ENCODE peak calls at places on chromosome 21, in nine cellular contexts. R is cardiac septum, T is A549, C is EH, D is left cardiac atrium, K is ELR, H is HL-60, N is GM23248, L is RWPE1. I is an unnamed sample.

GRCh38 chr21:14742119-14742518 is 196.0 kb upstream of the SAMSN1 start:
- DNase-seq in R (no peak), T (no peak), C (no peak), D (no peak), K (no peak), H (no peak), N (no peak), L (no peak), I (no peak)

GRCh38 chr21:35257413-35257812 is 208.3 kb upstream of the RUNX1 start:
- DNase-seq in R (no peak), T (peak; percentile 13), C (peak; percentile 94), D (peak; percentile 77), K (peak; percentile 92), H (no peak), N (peak; percentile 89), L (peak; percentile 69), I (peak; percentile 81)

GRCh38 chr21:16644690-16645089 is 868.2 kb upstream of the CXADR start:
- DNase-seq in R (no peak), T (no peak), C (no peak), D (no peak), K (peak; percentile 2), H (no peak), N (peak; percentile 72), L (no peak), I (no peak)

GRCh38 chr21:15124731-15125130 is 59.9 kb upstream of the NRIP1 start:
- DNase-seq in R (no peak), T (no peak), C (no peak), D (no peak), K (no peak), H (no peak), N (no peak), L (no peak), I (no peak)

GRCh38 chr21:29586696-29587095 is 288.0 kb downstream of the BACH1 start:
- DNase-seq in R (no peak), T (no peak), C (peak; percentile 85), D (no peak), K (no peak), H (no peak), N (peak; percentile 4), L (no peak), I (no peak)

GRCh38 chr21:39430016-39430415 is 15.6 kb downstream of the LCA5L start:
- DNase-seq in R (no peak), T (no peak), C (no peak), D (no peak), K (no peak), H (no peak), N (no peak), L (no peak), I (no peak)

GRCh38 chr21:44857127-44857892 is 16.2 kb downstream of the PTTG1IP start:
- DNase-seq in R (peak; percentile 47), T (no peak), C (no peak), D (no peak), K (no peak), H (no peak), N (no peak), L (no peak), I (no peak)

GRCh38 chr21:45363921-45364463 is 41.0 kb upstream of the COL18A1 start:
- DNase-seq in R (peak; percentile 92), T (peak; percentile 86), C (peak; percentile 100), D (peak; percentile 91), K (peak; percentile 100), H (no peak), N (peak; percentile 99), L (peak; percentile 93), I (peak; percentile 95)

GRCh38 chr21:44400791-44401385 is 47.5 kb downstream of the TRPM2 start:
- DNase-seq in R (peak; percentile 59), T (no peak), C (no peak), D (no peak), K (no peak), H (no peak), N (no peak), L (no peak), I (no peak)

GRCh38 chr21:34126691-34127090 is 53.3 kb downstream of the MRPS6 start:
- DNase-seq in R (no peak), T (no peak), C (peak; percentile 62), D (no peak), K (peak; percentile 75), H (no peak), N (peak; percentile 87), L (peak; percentile 68), I (no peak)

GRCh38 chr21:34668803-34669148 is at the start of gene CLIC6:
- DNase-seq in R (no peak), T (no peak), C (no peak), D (peak; percentile 42), K (no peak), H (no peak), N (no peak), L (no peak), I (no peak)

GRCh38 chr21:14114251-14114650 is 96.5 kb downstream of the LIPI start:
- DNase-seq in R (no peak), T (no peak), C (no peak), D (no peak), K (no peak), H (no peak), N (no peak), L (peak; percentile 8), I (no peak)

GRCh38 chr21:34910396-34910795 is 138.7 kb downstream of the RUNX1 start:
- DNase-seq in R (no peak), T (no peak), C (no peak), D (peak; percentile 44), K (no peak), H (no peak), N (no peak), L (no peak), I (no peak)

GRCh38 chr21:41834252-41834925 is 44.8 kb downstream of the PRDM15 start:
- DNase-seq in R (no peak), T (no peak), C (no peak), D (no peak), K (no peak), H (no peak), N (no peak), L (no peak), I (no peak)

GRCh38 chr21:46004168-46004861 is 22.7 kb downstream of the COL6A1 start:
- DNase-seq in R (no peak), T (no peak), C (no peak), D (peak; percentile 22), K (no peak), H (no peak), N (peak; percentile 20), L (no peak), I (peak; percentile 75)

GRCh38 chr21:42013901-42014300 is 3.7 kb upstream of the ZBTB21 start:
- DNase-seq in R (no peak), T (no peak), C (no peak), D (no peak), K (no peak), H (no peak), N (no peak), L (no peak), I (no peak)

GRCh38 chr21:15053531-15053930 is 11.3 kb downstream of the NRIP1 start:
- DNase-seq in R (no peak), T (no peak), C (no peak), D (no peak), K (no peak), H (no peak), N (no peak), L (no peak), I (no peak)

GRCh38 chr21:29449306-29449940 is 150.7 kb downstream of the BACH1 start:
- DNase-seq in R (no peak), T (no peak), C (no peak), D (no peak), K (no peak), H (no peak), N (no peak), L (no peak), I (no peak)

GRCh38 chr21:38351961-38352521 is 95.2 kb downstream of the KCNJ15 start:
- DNase-seq in R (no peak), T (peak; percentile 3), C (peak; percentile 92), D (no peak), K (peak; percentile 82), H (no peak), N (peak; percentile 91), L (peak; percentile 62), I (no peak)

GRCh38 chr21:37873655-37874054 is 42.6 kb downstream of the KCNJ6 start:
- DNase-seq in R (no peak), T (no peak), C (peak; percentile 46), D (no peak), K (peak; percentile 31), H (no peak), N (peak; percentile 33), L (no peak), I (no peak)

GRCh38 chr21:43832648-43833047 is 32.4 kb upstream of the AGPAT3 start:
- DNase-seq in R (no peak), T (no peak), C (no peak), D (no peak), K (no peak), H (no peak), N (no peak), L (no peak), I (no peak)

GRCh38 chr21:44686000-44686781 is 4.2 kb upstream of the KRTAP12-1 start:
- DNase-seq in R (peak; percentile 27), T (no peak), C (no peak), D (no peak), K (no peak), H (no peak), N (no peak), L (no peak), I (peak; percentile 66)

GRCh38 chr21:35738342-35738961 is 321.9 kb downstream of the SETD4 start:
- DNase-seq in R (no peak), T (no peak), C (peak; percentile 52), D (no peak), K (peak; percentile 0), H (no peak), N (peak; percentile 38), L (peak; percentile 44), I (no peak)

GRCh38 chr21:23963454-23963853 is 1643.8 kb downstream of the MRPL39 start:
- DNase-seq in R (no peak), T (no peak), C (no peak), D (no peak), K (peak; percentile 15), H (no peak), N (no peak), L (no peak), I (no peak)

GRCh38 chr21:18666725-18667124 is 263.1 kb upstream of the TMPRSS15 start:
- DNase-seq in R (no peak), T (no peak), C (no peak), D (no peak), K (no peak), H (no peak), N (no peak), L (no peak), I (no peak)

GRCh38 chr21:37338671-37339526 is 27.7 kb upstream of the DYRK1A start:
- DNase-seq in R (no peak), T (peak; percentile 81), C (peak; percentile 100), D (peak; percentile 66), K (peak; percentile 96), H (no peak), N (peak; percentile 95), L (peak; percentile 95), I (no peak)

GRCh38 chr21:45403825-45404725 is 890 bp upstream of the COL18A1 start:
- DNase-seq in R (no peak), T (no peak), C (peak; percentile 83), D (peak; percentile 79), K (peak; percentile 37), H (no peak), N (peak; percentile 58), L (peak; percentile 48), I (peak; percentile 88)

GRCh38 chr21:43921979-43922945 is 57.2 kb downstream of the AGPAT3 start:
- DNase-seq in R (no peak), T (no peak), C (no peak), D (no peak), K (no peak), H (peak; percentile 38), N (no peak), L (no peak), I (no peak)

GRCh38 chr21:37072239-37072987 is 458 bp downstream of the PIGP start:
- DNase-seq in R (peak; percentile 85), T (peak; percentile 25), C (peak; percentile 82), D (peak; percentile 87), K (peak; percentile 77), H (peak; percentile 61), N (peak; percentile 89), L (peak; percentile 73), I (no peak)

GRCh38 chr21:31383770-31384169 is 39.7 kb upstream of the TIAM1 start:
- DNase-seq in R (no peak), T (no peak), C (no peak), D (no peak), K (no peak), H (no peak), N (no peak), L (no peak), I (no peak)

GRCh38 chr21:42187976-42188653 is 30.8 kb upstream of the ABCG1 start:
- DNase-seq in R (no peak), T (no peak), C (no peak), D (no peak), K (peak; percentile 38), H (peak; percentile 84), N (peak; percentile 46), L (no peak), I (no peak)

I was measured in posterior vena cava.